ENCODE peak calls at places on chromosomes 11 and 22, in eight cellular contexts. O, T, S, V, Z, W, E and B are unnamed samples.

GRCh38 chr11:11265994-11266606 is 87.0 kb downstream of the CSNK2A3 start:
- DNase-seq in W (peak), O (peak), T (peak), Z (no peak), E (peak), S (peak), V (peak), B (peak)

GRCh38 chr11:85939099-85940015 is 84.2 kb downstream of the CCDC83 start:
- DNase-seq in O (no peak), Z (no peak), W (no peak), T (no peak), V (no peak), S (no peak), E (no peak), B (no peak)

GRCh38 chr11:15114501-15115475 is at the start of gene INSC:
- DNase-seq in O (no peak), W (no peak), T (no peak), E (no peak), Z (no peak), V (no peak), S (no peak), B (no peak)

GRCh38 chr11:67280791-67281551 is 8.1 kb upstream of the ANKRD13D start:
- DNase-seq in S (no peak), Z (no peak), W (no peak), E (no peak), T (no peak), O (peak), V (no peak), B (no peak)

GRCh38 chr11:105181521-105181920 is 42.0 kb upstream of the CARD18 start:
- DNase-seq in E (no peak), W (peak), O (no peak), S (no peak), V (no peak), Z (peak), T (no peak), B (no peak)

GRCh38 chr22:42258126-42258525 is 12.3 kb downstream of the TCF20 start:
- DNase-seq in E (no peak), V (no peak), Z (no peak), W (no peak), T (no peak), O (no peak), S (no peak), B (no peak)

GRCh38 chr11:70650075-70650909 is 252.0 kb downstream of the CTTN start:
- DNase-seq in S (no peak), E (peak), O (peak), V (peak), W (peak), Z (no peak), T (peak), B (no peak)

GRCh38 chr11:128837627-128838026 is 29.5 kb downstream of the KCNJ1 start:
- DNase-seq in E (no peak), Z (no peak), T (no peak), S (no peak), V (no peak), O (peak), W (peak), B (no peak)

GRCh38 chr11:76783294-76783900 is at the start of gene TSKU:
- DNase-seq in O (peak), S (no peak), E (peak), W (no peak), Z (no peak), T (peak), V (peak), B (no peak)